ENCODE peak calls at places on chromosomes 3 and 15, in five cellular contexts. M is neural progenitor cell; U is H4; T is Caki2; F is stimulated activated effector memory CD8-positive, alpha-beta T cell treated with anti-CD3 and anti-CD28 coated beads, Interleukin-12 subunit alpha, Interleukin-12 subunit beta, amount 100 ng/mL, for 72 hours. W is an unnamed sample.

GRCh38 chr15:76158250-76158649 is 98.5 kb downstream of the TMEM266 start:
- DNase-seq in M (no peak), U (no peak), T (no peak), F (no peak), W (no peak)

GRCh38 chr15:40313531-40314398 is 6.0 kb upstream of the PLCB2 start:
- DNase-seq in M (no peak), U (peak), T (no peak), F (no peak), W (peak)

GRCh38 chr15:49848824-49849209 is 228.0 kb downstream of the DTWD1 start:
- DNase-seq in M (no peak), U (no peak), T (no peak), F (no peak), W (no peak)

GRCh38 chr3:64266065-64266874 is 41.0 kb upstream of the PRICKLE2 start:
- DNase-seq in M (no peak), U (peak), T (peak), F (no peak), W (no peak)

GRCh38 chr15:36469567-36469966 is 109.9 kb upstream of the CDIN1 start:
- DNase-seq in M (no peak), U (no peak), T (no peak), F (no peak), W (no peak)

GRCh38 chr3:113404637-113405036 is 36.7 kb downstream of the CFAP44 start:
- DNase-seq in M (no peak), U (no peak), T (no peak), F (no peak), W (no peak)

GRCh38 chr3:55658297-55659022 is 171.4 kb upstream of the WNT5A start:
- DNase-seq in M (no peak), U (no peak), T (no peak), F (no peak), W (no peak)

GRCh38 chr3:37321260-37321852 is 147.0 kb upstream of the LRRFIP2 start:
- DNase-seq in M (no peak), U (no peak), T (no peak), F (no peak), W (no peak)

GRCh38 chr3:124751501-124751900 is 21.2 kb downstream of the UMPS start:
- DNase-seq in M (no peak), U (no peak), T (no peak), F (no peak), W (no peak)

W was measured in SW480.